ENCODE peak calls at places on chromosome 20, in five cellular contexts. C is NT2/D1, X is HEK293T, B is HepG2, I is GM12878. E is an unnamed sample.

GRCh38 chr20:57509665-57510237 is 15.2 kb downstream of the CTCFL start:
- DNase-seq in C (no peak), X (peak), B (peak), I (no peak), E (no peak)

GRCh38 chr20:5797843-5798462 is 47.8 kb downstream of the SHLD1 start:
- DNase-seq in C (no peak), X (no peak), B (no peak), I (peak), E (no peak)

GRCh38 chr20:58816957-58817651 is 33.6 kb downstream of the GNAS-AS1 start:
- DNase-seq in C (no peak), X (no peak), B (no peak), I (no peak), E (no peak)

GRCh38 chr20:62132421-62132820 is 10.1 kb downstream of the LSM14B start:
- DNase-seq in C (no peak), X (no peak), B (no peak), I (no peak), E (no peak)

GRCh38 chr20:53926428-53927028 is 143.9 kb downstream of the BCAS1 start:
- DNase-seq in C (no peak), X (no peak), B (peak), I (peak), E (no peak)

GRCh38 chr20:50303573-50304500 is 113.2 kb downstream of the CEBPB start:
- DNase-seq in C (no peak), X (no peak), B (peak), I (no peak), E (no peak)

GRCh38 chr20:58109126-58109880 is 119.2 kb downstream of the ANKRD60 start:
- DNase-seq in C (no peak), X (no peak), B (no peak), I (no peak), E (no peak)

GRCh38 chr20:50221501-50222323 is 31.1 kb downstream of the CEBPB start:
- DNase-seq in C (no peak), X (no peak), B (no peak), I (no peak), E (no peak)

GRCh38 chr20:35187584-35188190 is 15.8 kb downstream of the PROCR start:
- DNase-seq in C (no peak), X (no peak), B (no peak), I (no peak), E (no peak)

GRCh38 chr20:63966172-63966943 is 3.4 kb downstream of the ZNF512B start:
- DNase-seq in C (no peak), X (no peak), B (no peak), I (no peak), E (no peak)

GRCh38 chr20:58675641-58676040 is 17.0 kb upstream of the NPEPL1 start:
- DNase-seq in C (no peak), X (no peak), B (no peak), I (no peak), E (no peak)

GRCh38 chr20:36098364-36098763 is 56.2 kb upstream of the EPB41L1 start:
- DNase-seq in C (no peak), X (no peak), B (no peak), I (peak), E (no peak)

GRCh38 chr20:41048475-41049242 is 20.0 kb downstream of the TOP1 start:
- DNase-seq in C (peak), X (no peak), B (no peak), I (no peak), E (no peak)

GRCh38 chr20:63969851-63970713 is at the start of gene ZNF512B:
- DNase-seq in C (peak), X (peak), B (peak), I (no peak), E (peak)

DNA sequence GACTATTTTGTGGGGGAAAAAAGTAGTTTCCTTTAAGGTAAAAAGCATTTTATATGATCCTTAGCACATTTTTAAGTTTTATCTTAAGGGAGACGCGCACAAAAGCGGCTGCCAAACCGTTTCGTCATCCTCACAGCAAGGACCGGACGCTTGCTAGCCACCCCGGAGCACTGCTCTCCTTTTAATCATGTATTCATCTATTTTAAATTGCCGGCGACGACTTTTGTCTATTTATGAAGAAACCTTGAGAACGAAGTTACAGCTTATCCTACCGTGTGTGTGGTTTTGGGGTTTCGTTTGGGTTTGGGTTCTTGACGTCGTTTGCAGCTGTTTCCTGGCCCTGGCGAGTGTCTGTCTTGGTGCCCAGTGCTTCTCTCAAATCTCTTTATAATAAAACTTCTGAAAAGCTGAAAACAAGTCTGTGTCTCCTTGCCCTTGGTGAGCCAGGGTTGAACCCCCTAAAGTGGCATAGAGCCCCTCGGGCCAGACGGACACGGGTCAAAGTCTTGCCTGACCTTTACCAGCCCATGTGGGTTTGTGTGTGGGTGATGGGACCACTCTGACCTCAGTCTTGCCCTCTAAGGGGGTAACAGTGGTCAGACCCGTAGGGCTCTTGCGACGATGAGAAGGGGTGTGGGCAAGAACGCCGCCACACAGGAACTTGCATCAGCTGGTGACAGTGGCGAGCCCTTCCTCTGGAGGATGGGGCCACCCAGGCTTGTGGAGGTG is 117.6 kb downstream of the JPH2 start:
- DNase-seq in C (no peak), X (no peak), B (no peak), I (peak), E (peak)
- TF ChIP-seq SUZ12 in C (no peak), X (no peak), B (no peak), I (no peak), E (no peak)

GRCh38 chr20:24657878-24658620 is 188.6 kb downstream of the SYNDIG1 start:
- DNase-seq in C (no peak), X (no peak), B (no peak), I (no peak), E (no peak)
- TF ChIP-seq SUZ12 in C (no peak), X (no peak), B (no peak), I (no peak), E (no peak)

DNA sequence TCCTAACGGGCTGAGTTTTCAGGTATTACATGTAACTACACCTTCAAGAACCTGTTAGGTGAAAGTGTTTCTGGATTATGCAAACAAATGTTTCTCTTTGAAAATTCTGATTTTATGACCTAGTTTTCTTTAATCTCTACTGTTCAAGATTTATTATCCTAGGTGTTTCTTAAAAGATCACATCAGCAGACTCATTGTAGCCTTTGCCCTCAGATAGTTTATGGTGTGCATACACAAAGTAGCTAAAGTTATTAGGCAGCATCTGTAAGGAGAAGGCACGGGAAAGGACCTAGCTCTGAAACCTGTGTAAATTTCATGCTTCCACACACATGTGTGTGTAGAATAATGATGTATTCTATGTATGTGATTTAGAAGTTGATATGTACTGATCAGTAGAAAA is 21.7 kb downstream of the PANK2 start:
- DNase-seq in C (no peak), X (no peak), B (no peak), I (no peak), E (no peak)
- TF ChIP-seq SUZ12 in C (no peak), X (no peak), B (no peak), I (no peak), E (no peak)

DNA sequence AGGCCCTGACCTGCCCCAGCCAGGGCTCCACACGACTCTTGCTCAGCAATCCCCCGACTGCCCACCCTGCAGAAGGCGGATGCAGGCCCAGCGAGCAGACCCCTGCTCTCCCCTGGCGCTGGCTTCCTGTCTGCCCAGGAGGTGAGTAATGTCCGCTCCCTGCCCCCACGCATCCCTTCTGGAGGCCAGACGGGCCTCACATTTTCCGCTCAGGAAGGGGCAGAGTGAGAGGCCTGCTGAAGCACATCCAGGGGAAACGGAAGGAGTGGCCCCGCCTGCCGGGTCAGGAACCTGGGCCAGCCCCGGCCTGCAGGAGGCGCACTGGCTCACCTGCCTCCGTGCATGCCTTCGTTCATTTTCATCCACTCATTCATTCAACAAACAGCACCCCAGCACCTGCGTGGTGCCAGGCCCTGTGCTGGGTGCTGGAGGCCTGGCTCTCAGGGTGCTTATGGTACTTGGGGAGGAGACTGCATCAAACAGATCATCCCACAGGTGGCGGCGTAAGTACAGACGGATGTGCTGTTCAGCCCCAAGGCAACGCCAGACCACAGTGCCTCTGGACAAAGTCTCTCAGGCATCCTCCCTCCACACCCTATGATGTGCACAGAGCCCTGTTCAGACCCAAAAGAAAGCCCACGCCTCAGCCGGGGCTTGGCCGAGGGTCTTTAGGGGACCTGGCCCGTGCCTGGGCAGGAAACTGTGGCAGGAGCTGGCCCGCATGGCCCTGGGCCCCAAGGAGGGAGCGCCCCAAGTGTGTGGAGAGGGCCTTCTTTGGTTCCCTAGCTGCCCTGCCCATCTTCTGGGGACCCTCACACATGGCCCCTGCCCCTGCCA is 112.1 kb downstream of the ASXL1 start:
- DNase-seq in C (no peak), X (peak), B (peak), I (no peak), E (no peak)
- TF ChIP-seq SUZ12 in C (no peak), X (no peak), B (no peak), I (no peak), E (no peak)

DNA sequence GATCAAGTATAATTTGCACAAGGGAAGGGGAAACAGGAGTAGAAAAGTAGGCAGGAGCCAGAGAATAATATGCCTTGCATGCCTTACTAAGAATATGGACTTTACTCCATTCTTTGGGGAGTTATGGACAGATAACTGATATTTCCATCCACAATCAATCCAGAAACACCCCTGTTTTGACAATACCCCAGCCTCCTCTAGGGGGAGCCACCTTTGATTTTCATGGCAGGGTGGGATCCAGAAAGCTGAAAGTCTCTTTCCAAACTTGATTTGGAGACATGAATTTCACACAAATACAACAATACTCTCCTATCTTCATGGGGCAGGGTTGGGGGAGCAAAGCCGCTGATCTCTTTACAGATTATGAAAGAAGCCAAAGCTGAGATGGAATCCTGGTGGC is 404.1 kb downstream of the FOXA2 start:
- DNase-seq in C (no peak), X (peak), B (peak), I (no peak), E (peak)
- TF ChIP-seq SUZ12 in C (no peak), X (no peak), B (no peak), I (no peak), E (no peak)

GRCh38 chr20:48818481-48818987 is 9.3 kb downstream of the PREX1 start:
- DNase-seq in C (no peak), X (no peak), B (no peak), I (peak), E (no peak)

GRCh38 chr20:48816282-48816860 is 11.4 kb downstream of the PREX1 start:
- DNase-seq in C (no peak), X (no peak), B (no peak), I (no peak), E (no peak)

GRCh38 chr20:48817367-48818030 is 10.3 kb downstream of the PREX1 start:
- DNase-seq in C (no peak), X (no peak), B (no peak), I (no peak), E (no peak)

GRCh38 chr20:48819089-48819488 is 8.7 kb downstream of the PREX1 start:
- DNase-seq in C (no peak), X (no peak), B (no peak), I (no peak), E (no peak)

GRCh38 chr20:48818031-48818370 is 9.8 kb downstream of the PREX1 start:
- DNase-seq in C (no peak), X (no peak), B (no peak), I (no peak), E (no peak)
- TF ChIP-seq SUZ12 in C (no peak), X (no peak), B (no peak), I (no peak), E (no peak)